ENCODE peak calls at places on chromosomes 13 and 19, in four cellular contexts. D, B, G and Z are unnamed samples.

GRCh38 chr19:883661-884211 is 9.3 kb downstream of the MED16 start:
- DNase-seq in B (no peak), G (peak; percentile 83), D (no peak), Z (no peak)

GRCh38 chr13:110121312-110122083 is 185.5 kb downstream of the COL4A1 start:
- DNase-seq in B (no peak), G (no peak), D (no peak), Z (no peak)

GRCh38 chr13:107842562-107843180 is 372.7 kb downstream of the LIG4 start:
- DNase-seq in G (no peak), D (no peak), B (no peak), Z (no peak)

GRCh38 chr19:10769533-10770491 is 51.9 kb downstream of the DNM2 start:
- DNase-seq in D (peak; percentile 44), B (no peak), G (no peak), Z (no peak)

GRCh38 chr13:42170029-42170428 is 101.9 kb upstream of the AKAP11 start:
- DNase-seq in D (no peak), B (no peak), G (no peak), Z (no peak)

GRCh38 chr13:86907116-86907515 is 764.1 kb upstream of the SLITRK5 start:
- DNase-seq in B (no peak), G (no peak), D (no peak), Z (no peak)

GRCh38 chr13:87123987-87124784 is 547.0 kb upstream of the SLITRK5 start:
- DNase-seq in B (no peak), D (no peak), G (no peak), Z (no peak)

GRCh38 chr19:1624458-1624857 is 19.2 kb upstream of the UQCR11 start:
- DNase-seq in G (no peak), B (no peak), D (peak; percentile 69), Z (no peak)

GRCh38 chr13:48144413-48145035 is 49.6 kb upstream of the MED4 start:
- DNase-seq in G (no peak), B (no peak), D (no peak), Z (no peak)

GRCh38 chr19:31253816-31254551 is 95.3 kb downstream of the TSHZ3 start:
- DNase-seq in B (peak; percentile 85), G (peak; percentile 50), D (no peak), Z (no peak)

GRCh38 chr19:12647490-12648071 is 19.0 kb downstream of the MAN2B1 start:
- DNase-seq in B (peak; percentile 33), G (peak; percentile 89), D (peak; percentile 89), Z (peak; percentile 68)

GRCh38 chr13:92900455-92900854 is 326.2 kb upstream of the GPC6 start:
- DNase-seq in D (no peak), G (no peak), B (no peak), Z (no peak)

GRCh38 chr13:26628706-26629105 is 71.2 kb downstream of the WASF3 start:
- DNase-seq in D (no peak), B (no peak), G (no peak), Z (no peak)

GRCh38 chr19:42284641-42285341 is 15.7 kb downstream of the CIC start:
- DNase-seq in G (peak; percentile 90), D (no peak), B (no peak), Z (no peak)

GRCh38 chr19:6774821-6775707 is 2.6 kb downstream of the VAV1 start:
- DNase-seq in B (no peak), D (no peak), G (no peak), Z (no peak)

GRCh38 chr19:6769006-6769637 is 1.9 kb upstream of the SH2D3A start:
- DNase-seq in B (no peak), G (no peak), D (peak; percentile 64), Z (no peak)

GRCh38 chr19:6772866-6773322 is 386 bp downstream of the VAV1 start:
- DNase-seq in D (no peak), G (no peak), B (no peak), Z (no peak)

GRCh38 chr19:6773323-6773931 is 919 bp downstream of the VAV1 start:
- DNase-seq in D (peak; percentile 35), B (no peak), G (peak; percentile 52), Z (no peak)

GRCh38 chr19:6772028-6772865 is at the start of gene VAV1:
- DNase-seq in G (peak; percentile 93), D (peak; percentile 79), B (peak; percentile 27), Z (no peak)
- TF ChIP-seq POLR2AphosphoS5 in G (peak; percentile 12), D (no peak), B (no peak), Z (no peak)

DNA sequence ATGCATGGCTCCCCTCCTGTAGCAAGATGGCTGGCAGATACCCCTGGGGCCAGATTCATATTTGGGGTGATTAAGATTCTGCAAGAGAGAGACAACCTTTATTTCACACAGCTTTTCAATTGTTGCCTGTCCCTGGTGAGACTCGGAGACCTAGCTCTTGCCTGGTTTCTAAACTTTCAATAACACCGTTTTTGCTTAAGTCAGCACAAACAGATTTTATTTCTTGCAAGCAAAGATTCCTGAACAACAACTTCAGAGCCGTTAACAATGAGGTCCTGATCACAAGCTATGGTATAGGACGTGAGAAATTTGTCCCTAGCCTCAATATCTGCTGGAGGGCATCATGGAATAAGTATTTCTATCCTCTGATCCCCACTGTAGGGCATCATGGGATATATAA is 2.9 kb upstream of the CADM4 start:
- DNase-seq in D (no peak), B (no peak), G (no peak), Z (no peak)
- H3K4me3 ChIP-seq in D (no peak overlapping the region), B (no peak overlapping the region), G (no peak overlapping the region), Z (no peak overlapping the region)

GRCh38 chr19:55638864-55639359 is 1.9 kb upstream of the ZNF580 start:
- DNase-seq in G (no peak), D (no peak), B (no peak), Z (no peak)
- TF ChIP-seq CTCF in G (peak; percentile 10), D (peak; percentile 77), B (no peak), Z (no peak)

GRCh38 chr19:46408611-46409039 is 4.7 kb downstream of the CCDC8 start:
- DNase-seq in G (peak; percentile 77), D (no peak), B (peak; percentile 42), Z (peak; percentile 75)
- TF ChIP-seq POLR2AphosphoS5 in G (peak; percentile 27), D (no peak), B (peak; percentile 26), Z (no peak)

DNA sequence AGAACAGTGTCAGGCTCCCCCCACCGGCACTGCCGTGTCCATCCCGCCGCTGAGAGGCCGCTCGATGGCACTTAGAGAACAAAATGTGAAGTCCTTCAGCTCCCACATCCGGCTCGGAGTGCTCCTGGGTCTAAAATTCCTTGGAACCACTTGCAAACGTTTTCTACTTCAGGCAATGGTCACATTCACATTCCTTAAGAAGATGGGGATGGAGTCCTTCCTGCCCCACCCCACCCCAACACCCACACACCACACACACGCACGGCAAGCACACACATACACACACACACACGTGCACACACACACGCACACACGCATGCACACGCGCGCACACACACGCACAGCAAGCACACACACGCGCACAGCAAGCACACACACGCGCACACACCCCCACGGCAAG is 83.4 kb downstream of the SOX1 start:
- DNase-seq in B (no peak), G (peak; percentile 68), D (no peak), Z (no peak)
- H3K4me3 ChIP-seq in B (no peak overlapping the region), G (no peak overlapping the region), D (no peak overlapping the region), Z (no peak overlapping the region)

DNA sequence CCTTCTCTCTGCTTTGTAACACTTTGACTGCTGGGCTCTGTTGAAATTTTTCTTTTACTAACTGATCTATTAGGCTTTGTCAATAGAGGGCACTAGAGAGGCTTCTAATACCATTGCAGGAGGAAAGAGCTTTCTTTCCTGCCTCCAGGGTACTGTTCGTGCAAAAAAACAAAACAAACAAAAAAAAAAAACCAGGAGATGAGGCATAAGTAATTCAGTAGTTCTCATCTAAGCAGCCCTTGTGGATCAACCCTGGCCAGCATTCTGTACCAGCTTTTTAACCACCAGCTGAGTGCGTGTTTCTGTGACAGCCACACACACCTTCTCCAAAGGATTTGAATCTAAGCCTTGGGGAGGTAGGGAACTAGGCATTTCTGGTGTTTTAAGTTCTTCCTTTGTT is 1707.6 kb upstream of the SLC10A2 start:
- DNase-seq in B (no peak), D (no peak), G (no peak), Z (no peak)
- TF ChIP-seq CTCF in B (peak; percentile 17), D (no peak), G (peak; percentile 11), Z (no peak)

DNA sequence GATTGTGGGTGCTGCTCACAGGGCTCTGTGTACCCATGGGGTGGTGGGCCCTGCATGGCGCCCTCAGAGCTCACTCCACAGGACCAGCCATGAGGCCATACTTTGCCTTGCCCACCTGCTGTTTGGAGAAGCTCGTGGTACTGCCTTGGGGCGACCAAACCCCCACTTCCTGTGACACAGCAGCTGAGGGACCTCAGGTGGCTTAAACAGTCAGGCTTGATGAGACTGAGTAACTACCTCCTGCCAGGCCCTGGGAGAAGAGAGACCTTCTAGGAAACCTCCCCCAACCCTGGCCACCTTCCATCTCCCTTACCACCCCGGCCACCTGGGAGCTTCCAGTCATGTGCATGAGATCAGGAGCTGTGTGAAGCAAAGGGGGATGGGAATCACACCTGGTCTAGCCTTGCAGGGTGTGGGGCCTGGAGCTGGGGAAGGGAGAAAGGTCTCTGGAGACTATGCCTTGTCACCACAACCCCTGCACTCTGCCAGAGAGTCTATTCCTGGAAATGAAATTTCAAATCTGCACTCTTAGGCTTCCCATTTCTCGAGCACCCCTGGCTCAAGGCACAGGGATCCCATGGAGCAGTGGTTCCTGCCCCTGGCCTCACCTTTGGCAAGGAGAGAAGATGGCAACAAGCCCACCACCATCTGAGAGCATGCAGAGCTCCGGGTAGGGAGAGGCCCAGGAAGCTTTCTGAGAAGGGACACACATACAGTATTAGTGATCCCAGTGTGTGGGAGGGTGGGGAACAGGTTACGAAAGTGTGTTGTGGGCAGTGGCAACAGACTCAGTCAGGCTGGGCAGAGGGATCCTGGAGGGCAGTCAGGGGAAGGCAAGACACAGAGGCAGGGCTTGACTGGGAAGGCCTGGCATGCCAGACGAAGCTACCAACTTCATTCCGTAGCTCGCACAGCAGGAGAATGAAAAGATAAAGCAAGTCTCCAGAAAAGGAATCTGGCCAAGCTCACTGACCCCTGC is 125.0 kb downstream of the URI1 start:
- DNase-seq in B (no peak), D (no peak), G (no peak), Z (no peak)
- TF ChIP-seq POLR2AphosphoS5 in B (no peak), D (no peak), G (no peak), Z (no peak)

GRCh38 chr19:58555920-58556632 is 1.2 kb upstream of the CHMP2A start:
- DNase-seq in G (no peak), D (no peak), B (no peak), Z (no peak)

GRCh38 chr19:58556633-58557252 is 1.7 kb downstream of the UBE2M start:
- DNase-seq in D (no peak), G (no peak), B (no peak), Z (no peak)

GRCh38 chr19:58554494-58555368 is at the start of gene CHMP2A:
- DNase-seq in B (peak; percentile 96), D (peak; percentile 89), G (peak; percentile 99), Z (peak; percentile 98)

GRCh38 chr19:58553799-58554493 is 959 bp downstream of the CHMP2A start:
- DNase-seq in D (no peak), B (no peak), G (no peak), Z (no peak)

DNA sequence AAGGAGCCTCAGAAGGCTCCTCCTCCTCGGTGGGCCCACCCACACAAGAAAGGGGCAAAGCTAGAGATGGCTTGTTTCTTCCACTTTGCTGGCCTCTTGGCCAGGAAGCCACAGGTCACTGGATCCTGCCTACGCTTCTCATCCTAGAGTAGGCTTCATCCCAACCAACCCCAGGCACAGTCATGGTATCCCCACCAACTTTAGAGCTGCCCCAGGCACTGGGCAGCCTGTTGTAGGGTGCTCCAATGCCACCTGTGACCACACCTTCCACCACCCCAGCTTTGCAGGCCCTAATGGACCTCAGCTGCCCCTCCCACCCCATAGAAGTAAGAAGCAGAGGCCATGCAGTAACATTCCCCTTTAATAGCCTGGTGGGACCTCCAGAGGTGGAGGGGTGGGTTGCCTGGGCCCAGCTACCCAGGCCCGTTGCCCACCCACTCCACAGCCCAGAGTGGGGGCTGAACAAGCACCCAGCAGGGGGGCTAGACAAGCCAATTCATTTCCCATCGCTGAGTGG is 522 bp upstream of the CHMP2A start:
- DNase-seq in B (no peak), G (no peak), D (no peak), Z (no peak)
- H3K4me3 ChIP-seq in B (peak overlapping the region; percentile 57), G (peak overlapping the region; percentile 76), D (peak overlapping the region; percentile 62), Z (peak overlapping the region; percentile 97)